ENCODE peak calls at places on chromosome 17, in five cellular contexts. G is right lobe of liver, Y is astrocyte of the cerebellum, B is cardiac muscle cell, D is hepatocyte. T is an unnamed sample.

GRCh38 chr17:7261377-7262191 is 694 bp downstream of the CLDN7 start:
- DNase-seq in G (no peak), Y (no peak), B (no peak), D (peak), T (no peak)

GRCh38 chr17:56141046-56141839 is 12.0 kb upstream of the ANKFN1 start:
- DNase-seq in G (no peak), Y (peak), B (peak), D (no peak), T (no peak)

GRCh38 chr17:27315322-27315721 is 21.4 kb downstream of the WSB1 start:
- DNase-seq in G (no peak), Y (peak), B (peak), D (peak), T (peak)

GRCh38 chr17:30717290-30718098 is 107.0 kb downstream of the CRLF3 start:
- DNase-seq in G (peak), Y (no peak), B (no peak), D (no peak), T (no peak)

GRCh38 chr17:78572277-78573205 is 4.7 kb downstream of the DNAH17 start:
- DNase-seq in G (no peak), Y (no peak), B (peak), D (no peak), T (no peak)

GRCh38 chr17:2084129-2084765 is 29.3 kb downstream of the HIC1 start:
- DNase-seq in G (no peak), Y (no peak), B (no peak), D (peak), T (no peak)

GRCh38 chr17:78250891-78251772 is 19.7 kb downstream of the TMEM235 start:
- DNase-seq in G (peak), Y (peak), B (peak), D (peak), T (peak)

GRCh38 chr17:43620147-43620944 is 41.4 kb downstream of the MEOX1 start:
- DNase-seq in G (no peak), Y (no peak), B (no peak), D (no peak), T (no peak)

GRCh38 chr17:58283674-58284612 is 3.2 kb upstream of the MPO start:
- DNase-seq in G (no peak), Y (no peak), B (no peak), D (no peak), T (no peak)

GRCh38 chr17:781920-782731 is at the start of the genes GLOD4 and MRM3:
- DNase-seq in G (peak), Y (peak), B (peak), D (peak), T (peak)
- TF ChIP-seq CTCF in G (peak), Y (no peak), B (no peak), D (no peak), T (no peak)

GRCh38 chr17:80892900-80893603 is 98.6 kb upstream of the CHMP6 start:
- DNase-seq in G (no peak), Y (peak), B (no peak), D (no peak), T (no peak)

GRCh38 chr17:80892019-80892855 is 99.4 kb upstream of the CHMP6 start:
- DNase-seq in G (no peak), Y (peak), B (peak), D (peak), T (peak)

GRCh38 chr17:80890551-80890930 is 101.1 kb upstream of the CHMP6 start:
- DNase-seq in G (peak), Y (no peak), B (no peak), D (no peak), T (no peak)

GRCh38 chr17:80889897-80890550 is 101.6 kb upstream of the CHMP6 start:
- DNase-seq in G (no peak), Y (no peak), B (no peak), D (no peak), T (no peak)

DNA sequence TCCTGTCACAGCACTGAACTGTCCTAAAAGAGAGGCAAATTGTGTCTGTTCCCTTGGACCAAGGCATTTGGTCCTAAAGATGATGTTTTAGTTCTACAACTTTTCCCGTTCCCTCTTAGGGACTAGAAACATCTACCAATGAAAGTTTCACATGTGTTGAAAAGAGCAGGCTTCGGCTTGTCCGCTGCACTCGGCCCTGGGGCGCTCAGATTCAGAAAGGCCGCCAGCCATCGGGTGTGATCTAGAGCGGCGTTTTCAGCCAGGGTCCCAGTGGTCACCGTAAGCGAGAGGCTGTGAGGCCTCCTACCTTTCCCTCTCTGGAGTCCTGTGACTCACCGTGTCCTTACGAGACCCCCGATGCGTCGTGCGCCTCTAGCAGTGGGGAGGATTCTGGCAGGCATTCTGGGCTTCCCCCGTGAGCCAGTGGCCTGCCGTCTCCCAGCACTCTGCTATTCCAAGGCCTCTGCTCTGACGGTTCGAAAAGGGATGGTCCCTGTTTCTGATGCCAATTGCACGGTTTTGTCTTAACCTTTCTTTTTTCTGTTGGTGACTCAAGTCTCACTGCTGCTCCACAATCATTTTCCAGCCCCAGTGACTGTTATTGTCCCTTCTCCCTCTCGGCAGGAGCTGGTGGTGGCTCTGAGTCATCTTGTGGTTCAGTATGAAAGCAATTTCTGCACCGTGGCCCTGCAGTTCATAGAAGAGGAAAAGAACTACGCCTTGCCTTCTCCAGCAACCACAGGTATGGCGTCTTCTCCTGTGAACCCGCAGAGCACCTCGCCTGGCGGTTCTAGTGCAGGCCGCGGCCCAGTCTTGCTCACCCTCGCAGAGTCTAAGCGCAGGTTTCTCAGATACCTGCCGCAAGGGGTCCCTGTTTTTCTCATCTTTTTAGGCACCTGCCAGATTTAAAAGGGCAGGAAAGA is 100.3 kb upstream of the CHMP6 start:
- DNase-seq in G (peak), Y (peak), B (no peak), D (peak), T (peak)
- TF ChIP-seq CTCF in G (no peak), Y (no peak), B (peak), D (no peak), T (no peak)

GRCh38 chr17:6024576-6024975 is 45.6 kb upstream of the WSCD1 start:
- DNase-seq in G (no peak), Y (no peak), B (no peak), D (no peak), T (no peak)
- TF ChIP-seq CTCF in G (no peak), Y (no peak), B (no peak), D (no peak), T (no peak)

GRCh38 chr17:35142467-35142796 is 329 bp upstream of the NLE1 start:
- DNase-seq in G (no peak), Y (no peak), B (no peak), D (no peak), T (no peak)
- TF ChIP-seq CTCF in G (no peak), Y (no peak), B (no peak), D (no peak), T (no peak)

GRCh38 chr17:38559025-38559879 is 46.5 kb downstream of the SRCIN1 start:
- DNase-seq in G (peak), Y (no peak), B (peak), D (peak), T (no peak)
- TF ChIP-seq CTCF in G (peak), Y (no peak), B (no peak), D (peak), T (no peak)

DNA sequence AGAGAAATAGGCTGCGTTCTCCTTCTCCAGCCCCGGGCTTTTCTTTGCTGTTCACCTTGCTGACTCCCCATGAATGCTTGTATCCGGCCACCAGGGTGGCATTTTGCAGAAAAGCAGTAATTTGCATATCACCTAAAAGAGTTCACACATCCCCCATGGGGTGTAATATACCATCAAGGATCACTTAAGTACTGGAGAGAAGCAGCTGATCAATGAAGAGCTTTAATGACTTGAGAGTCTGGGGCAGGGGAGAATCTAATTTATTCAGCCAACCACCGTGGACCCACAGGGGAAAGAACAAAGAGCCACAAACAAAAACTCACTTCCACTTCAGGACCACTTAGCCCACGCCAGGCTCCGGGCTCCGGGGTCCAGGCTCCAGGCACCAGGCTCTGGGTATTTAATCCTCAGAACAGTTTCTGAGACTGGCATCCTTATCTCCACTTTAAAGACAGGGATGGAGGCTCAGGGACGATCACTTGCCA is 33.9 kb upstream of the SEC14L1 start:
- DNase-seq in G (no peak), Y (no peak), B (no peak), D (no peak), T (no peak)
- TF ChIP-seq CTCF in G (no peak), Y (no peak), B (no peak), D (no peak), T (no peak)

GRCh38 chr17:50508573-50509460 is 578 bp downstream of the MYCBPAP start:
- DNase-seq in G (no peak), Y (no peak), B (no peak), D (no peak), T (no peak)
- TF ChIP-seq CTCF in G (no peak), Y (no peak), B (no peak), D (no peak), T (no peak)